ENCODE peak calls at places on chromosomes 13 and 19, in nine cellular contexts. C is NCI-H1436 treated with DMSO at 0.1 percent for 48 hours, E is NCI-H345, V is right atrium auricular region, B is left colon, R is Calu3, H is adrenal gland, G is dorsolateral prefrontal cortex, X is A549. W is an unnamed sample.

GRCh38 chr19:3980353-3981251 is 4.7 kb downstream of the EEF2 start:
- DNase-seq in C (no peak), E (no peak), V (no peak), B (no peak), R (no peak), H (no peak), G (no peak), X (no peak), W (no peak)

GRCh38 chr19:48308695-48309586 is 16.4 kb upstream of the EMP3 start:
- DNase-seq in C (no peak), E (no peak), V (no peak), B (no peak), R (no peak), H (no peak), G (peak), X (no peak), W (no peak)

GRCh38 chr19:3923912-3924311 is 9.0 kb upstream of the NMRK2 start:
- DNase-seq in C (no peak), E (no peak), V (no peak), B (no peak), R (no peak), H (no peak), G (no peak), X (no peak), W (no peak)

GRCh38 chr13:57624565-57625435 is 6.7 kb upstream of the PCDH17 start:
- DNase-seq in C (no peak), E (peak), V (no peak), B (peak), R (peak), H (peak), G (no peak), X (no peak), W (peak)

GRCh38 chr13:73754727-73755292 is 379.4 kb downstream of the KLF12 start:
- DNase-seq in C (peak), E (peak), V (no peak), B (no peak), R (peak), H (peak), G (no peak), X (peak), W (peak)

GRCh38 chr13:43425234-43425633 is 361.5 kb downstream of the ENOX1 start:
- DNase-seq in C (no peak), E (no peak), V (no peak), B (no peak), R (no peak), H (no peak), G (no peak), X (no peak), W (no peak)

GRCh38 chr19:38210458-38210987 is 13.5 kb downstream of the DPF1 start:
- DNase-seq in C (no peak), E (peak), V (no peak), B (no peak), R (no peak), H (peak), G (peak), X (no peak), W (no peak)

GRCh38 chr19:46634656-46635218 is 1.3 kb downstream of the GNG8 start:
- DNase-seq in C (peak), E (peak), V (no peak), B (no peak), R (peak), H (no peak), G (no peak), X (no peak), W (no peak)

GRCh38 chr13:20303636-20304035 is 71.5 kb upstream of the GJB6 start:
- DNase-seq in C (no peak), E (no peak), V (no peak), B (no peak), R (no peak), H (no peak), G (no peak), X (no peak), W (peak)

GRCh38 chr19:15992014-15992413 is 43.2 kb downstream of the OR10H4 start:
- DNase-seq in C (no peak), E (no peak), V (no peak), B (no peak), R (no peak), H (no peak), G (no peak), X (no peak), W (no peak)

GRCh38 chr19:36418287-36419001 is at the start of gene ZFP82:
- DNase-seq in C (peak), E (peak), V (peak), B (peak), R (no peak), H (peak), G (peak), X (peak), W (peak)

GRCh38 chr13:100753391-100753790 is 78.8 kb upstream of the TMTC4 start:
- DNase-seq in C (no peak), E (no peak), V (no peak), B (no peak), R (no peak), H (no peak), G (no peak), X (no peak), W (no peak)

W was measured in T47D.